ENCODE peak calls at places on chromosomes 2 and 18, in six cellular contexts. H, J, Y, Z, I and Q are unnamed samples.

GRCh38 chr18:76791106-76791505 is 31.3 kb upstream of the ZNF236 start:
- DNase-seq in H (peak; percentile 12), J (no peak), Y (no peak), Z (peak; percentile 79), I (no peak), Q (no peak)

GRCh38 chr18:9708057-9708881 is at the start of gene RAB31:
- DNase-seq in H (peak; percentile 72), J (peak; percentile 94), Y (peak; percentile 69), Z (peak; percentile 98), I (peak; percentile 92), Q (peak; percentile 64)

GRCh38 chr2:121480826-121481225 is 49.9 kb upstream of the RNU4ATAC start:
- DNase-seq in H (peak; percentile 92), J (peak; percentile 74), Y (peak; percentile 97), Z (peak; percentile 88), I (no peak), Q (no peak)

GRCh38 chr2:11433875-11434274 is 32.1 kb downstream of the E2F6 start:
- DNase-seq in H (no peak), J (no peak), Y (no peak), Z (no peak), I (no peak), Q (no peak)

GRCh38 chr18:62769216-62769615 is 53.9 kb downstream of the PHLPP1 start:
- DNase-seq in H (peak; percentile 19), J (no peak), Y (peak; percentile 28), Z (no peak), I (no peak), Q (no peak)

GRCh38 chr18:5238371-5238758 is 41.3 kb upstream of the AKAIN1 start:
- DNase-seq in H (peak; percentile 30), J (peak; percentile 70), Y (no peak), Z (peak; percentile 23), I (peak; percentile 78), Q (peak; percentile 76)

GRCh38 chr2:1548910-1549673 is 135.8 kb downstream of the TPO start:
- DNase-seq in H (peak; percentile 16), J (no peak), Y (no peak), Z (peak; percentile 68), I (no peak), Q (no peak)

GRCh38 chr2:226835420-226835795 is 446 bp upstream of the RHBDD1 start:
- DNase-seq in H (peak; percentile 29), J (peak; percentile 77), Y (no peak), Z (peak; percentile 35), I (no peak), Q (peak; percentile 71)

GRCh38 chr2:27824401-27824800 is 52.9 kb downstream of the MRPL33 start:
- DNase-seq in H (no peak), J (no peak), Y (no peak), Z (no peak), I (no peak), Q (no peak)

GRCh38 chr2:128775064-128775347 is 456.3 kb upstream of the HS6ST1 start:
- DNase-seq in H (no peak), J (peak; percentile 22), Y (no peak), Z (no peak), I (no peak), Q (no peak)

GRCh38 chr2:187614756-187615155 is 60.5 kb upstream of the TFPI start:
- DNase-seq in H (peak; percentile 58), J (no peak), Y (peak; percentile 60), Z (no peak), I (no peak), Q (no peak)

GRCh38 chr2:121530210-121530562 is 494 bp upstream of the RNU4ATAC start:
- DNase-seq in H (peak; percentile 70), J (peak; percentile 86), Y (no peak), Z (peak; percentile 88), I (peak; percentile 89), Q (peak; percentile 81)

GRCh38 chr2:33441235-33441810 is 35.1 kb upstream of the RASGRP3 start:
- DNase-seq in H (peak; percentile 78), J (peak; percentile 71), Y (peak; percentile 82), Z (peak; percentile 56), I (no peak), Q (no peak)

GRCh38 chr2:42385225-42385624 is 24.2 kb upstream of the COX7A2L start:
- DNase-seq in H (peak; percentile 5), J (no peak), Y (no peak), Z (peak; percentile 37), I (no peak), Q (no peak)

GRCh38 chr2:70494283-70494886 is 59.2 kb downstream of the TGFA start:
- DNase-seq in H (no peak), J (no peak), Y (no peak), Z (no peak), I (no peak), Q (no peak)

GRCh38 chr18:9323750-9324445 is 10.7 kb upstream of the TWSG1 start:
- DNase-seq in H (peak; percentile 89), J (no peak), Y (peak; percentile 64), Z (no peak), I (no peak), Q (no peak)

GRCh38 chr2:86283461-86284030 is 53.9 kb downstream of the REEP1 start:
- DNase-seq in H (no peak), J (no peak), Y (no peak), Z (no peak), I (peak; percentile 37), Q (no peak)

GRCh38 chr2:119691651-119692245 is 12.7 kb downstream of the TMEM177 start:
- DNase-seq in H (no peak), J (peak; percentile 48), Y (no peak), Z (no peak), I (no peak), Q (no peak)

GRCh38 chr2:111617299-111617803 is 266.6 kb downstream of the ANAPC1 start:
- DNase-seq in H (peak; percentile 61), J (no peak), Y (peak; percentile 37), Z (no peak), I (no peak), Q (no peak)

GRCh38 chr2:74239346-74239745 is 40.9 kb downstream of the MTHFD2 start:
- DNase-seq in H (no peak), J (peak; percentile 27), Y (no peak), Z (no peak), I (no peak), Q (no peak)

GRCh38 chr18:74692367-74693013 is 94.8 kb downstream of the ZNF407 start:
- DNase-seq in H (no peak), J (no peak), Y (no peak), Z (no peak), I (no peak), Q (no peak)

GRCh38 chr2:196718796-196719564 is 79.5 kb downstream of the CCDC150 start:
- DNase-seq in H (peak; percentile 75), J (no peak), Y (peak; percentile 86), Z (peak; percentile 52), I (no peak), Q (peak; percentile 39)

GRCh38 chr2:54360055-54360792 is 95.9 kb upstream of the SPTBN1 start:
- DNase-seq in H (peak; percentile 67), J (peak; percentile 68), Y (peak; percentile 76), Z (peak; percentile 50), I (no peak), Q (no peak)

GRCh38 chr2:201191132-201191875 is 8.4 kb downstream of the CASP10 start:
- DNase-seq in H (no peak), J (no peak), Y (no peak), Z (no peak), I (no peak), Q (no peak)

GRCh38 chr2:183248866-183249567 is 124.8 kb downstream of the NUP35 start:
- DNase-seq in H (peak; percentile 23), J (no peak), Y (peak; percentile 50), Z (no peak), I (no peak), Q (no peak)

GRCh38 chr2:45264227-45265225 is 255.3 kb upstream of the SIX2 start:
- DNase-seq in H (peak; percentile 69), J (no peak), Y (peak; percentile 47), Z (peak; percentile 77), I (no peak), Q (no peak)

GRCh38 chr18:11037841-11038240 is 111.5 kb downstream of the PIEZO2 start:
- DNase-seq in H (no peak), J (no peak), Y (no peak), Z (no peak), I (no peak), Q (no peak)

GRCh38 chr18:36843784-36844183 is 14.9 kb downstream of the KIAA1328 start:
- DNase-seq in H (peak; percentile 17), J (no peak), Y (peak; percentile 20), Z (no peak), I (no peak), Q (no peak)

GRCh38 chr2:149075868-149076267 is 37.4 kb downstream of the LYPD6B start:
- DNase-seq in H (no peak), J (no peak), Y (peak; percentile 28), Z (no peak), I (no peak), Q (no peak)

GRCh38 chr18:57427429-57428181 is 7.6 kb upstream of the ONECUT2 start:
- DNase-seq in H (no peak), J (no peak), Y (no peak), Z (no peak), I (no peak), Q (no peak)

GRCh38 chr2:215885621-215886020 is 127.7 kb downstream of the MREG start:
- DNase-seq in H (no peak), J (no peak), Y (no peak), Z (no peak), I (no peak), Q (no peak)

GRCh38 chr2:47771211-47771610 is 11.7 kb upstream of the MSH6 start:
- DNase-seq in H (peak; percentile 97), J (no peak), Y (peak; percentile 98), Z (peak; percentile 88), I (no peak), Q (no peak)

GRCh38 chr18:36349552-36349951 is 52.0 kb downstream of the FHOD3 start:
- DNase-seq in H (peak; percentile 8), J (no peak), Y (no peak), Z (peak; percentile 22), I (no peak), Q (no peak)

DNA sequence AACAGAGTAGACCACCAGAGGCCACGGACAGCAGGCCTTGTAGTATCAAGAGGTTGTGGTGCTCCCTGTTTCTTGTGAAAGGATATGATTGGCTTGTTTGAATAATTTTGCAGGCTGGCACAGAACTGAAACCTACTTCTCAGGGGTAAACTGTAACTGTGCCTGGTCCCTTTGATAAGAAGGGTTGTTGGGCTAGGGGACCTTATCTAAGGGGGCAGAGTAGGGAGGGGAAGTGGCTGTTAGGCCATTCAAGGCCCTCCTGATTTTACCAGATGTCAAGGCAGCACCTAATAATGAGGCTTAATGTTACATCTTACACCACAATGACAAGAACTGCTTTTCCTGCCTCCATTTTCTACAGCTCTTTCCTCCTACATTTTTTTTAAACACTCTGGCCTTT is 45.6 kb downstream of the GPR39 start:
- DNase-seq in H (no peak), J (no peak), Y (no peak), Z (no peak), I (no peak), Q (no peak)
- H3K9me3 ChIP-seq in H (peaks cover 10% of the 10 kb centered on the region), J (peaks cover 9% of the 10 kb centered on the region), Y (no peaks in the 10 kb centered on the region), Z (peaks cover 14% of the 10 kb centered on the region), I (peaks cover 33% of the 10 kb centered on the region), Q (no peaks in the 10 kb centered on the region)

GRCh38 chr18:80244167-80244566 is 3.1 kb downstream of the PARD6G start:
- DNase-seq in H (no peak), J (no peak), Y (no peak), Z (no peak), I (no peak), Q (no peak)
- H3K4me1 ChIP-seq in H (peaks cover 2% of the 10 kb centered on the region), J (no peaks in the 10 kb centered on the region), Y (no peaks in the 10 kb centered on the region), Z (peaks cover 3% of the 10 kb centered on the region), I (peaks cover 3% of the 10 kb centered on the region), Q (no peaks in the 10 kb centered on the region)

GRCh38 chr2:64770137-64770780 is 116.5 kb upstream of the SERTAD2 start:
- DNase-seq in H (peak; percentile 79), J (no peak), Y (peak; percentile 57), Z (peak; percentile 73), I (no peak), Q (no peak)
- H3K27ac ChIP-seq in H (no peak overlapping the region), J (peak overlapping the region; percentile 96), Y (no peak overlapping the region), Z (peak overlapping the region; percentile 99), I (no peak overlapping the region), Q (no peak overlapping the region)

GRCh38 chr2:174300114-174300513 is 34.6 kb upstream of the SP9 start:
- DNase-seq in H (peak; percentile 11), J (no peak), Y (no peak), Z (no peak), I (no peak), Q (no peak)
- H3K9me3 ChIP-seq in H (no peaks in the 10 kb centered on the region), J (no peaks in the 10 kb centered on the region), Y (no peaks in the 10 kb centered on the region), Z (no peaks in the 10 kb centered on the region), I (no peaks in the 10 kb centered on the region), Q (no peaks in the 10 kb centered on the region)